ENCODE peak calls at places on chromosomes 5 and 9, in seven cellular contexts. One of them, this sample, is unnamed.
A peak's percentile ranks its signal among the peaks of the same experiment; 100 is the strongest.

GRCh38 chr9:108331596-108331995 is 524.2 kb downstream of the ACTL7B start:
- DNase-seq in H7: no peak
- DNase-seq in tibial nerve: no peak
- DNase-seq in breast epithelium: no peak
- DNase-seq in fibroblast of mammary gland: no peak
- DNase-seq in HCT116: no peak
- DNase-seq in NB4: no peak
- DNase-seq in this sample: no peak

GRCh38 chr5:59716029-59716428 is 177.5 kb downstream of the PDE4D start:
- DNase-seq in H7: no peak
- DNase-seq in tibial nerve: no peak
- DNase-seq in breast epithelium: no peak
- DNase-seq in fibroblast of mammary gland: peak; percentile 16
- DNase-seq in HCT116: no peak
- DNase-seq in NB4: no peak
- DNase-seq in this sample: no peak

GRCh38 chr9:72477862-72478564 is 43.4 kb upstream of the TMC1 start:
- DNase-seq in H7: peak; percentile 25
- DNase-seq in tibial nerve: no peak
- DNase-seq in breast epithelium: no peak
- DNase-seq in fibroblast of mammary gland: peak; percentile 42
- DNase-seq in HCT116: peak; percentile 86
- DNase-seq in NB4: peak; percentile 30
- DNase-seq in this sample: peak; percentile 64

GRCh38 chr9:127182901-127183746 is 60.7 kb upstream of the ANGPTL2 start:
- DNase-seq in H7: no peak
- DNase-seq in tibial nerve: no peak
- DNase-seq in breast epithelium: no peak
- DNase-seq in fibroblast of mammary gland: peak; percentile 61
- DNase-seq in HCT116: no peak
- DNase-seq in NB4: peak; percentile 54
- DNase-seq in this sample: no peak

GRCh38 chr9:90830977-90831376 is 29.4 kb downstream of the SYK start:
- DNase-seq in H7: no peak
- DNase-seq in tibial nerve: no peak
- DNase-seq in breast epithelium: no peak
- DNase-seq in fibroblast of mammary gland: no peak
- DNase-seq in HCT116: no peak
- DNase-seq in NB4: no peak
- DNase-seq in this sample: no peak

GRCh38 chr9:106974341-106974740 is 111.4 kb downstream of the ZNF462 start:
- DNase-seq in H7: no peak
- DNase-seq in tibial nerve: no peak
- DNase-seq in breast epithelium: no peak
- DNase-seq in fibroblast of mammary gland: no peak
- DNase-seq in HCT116: no peak
- DNase-seq in NB4: no peak
- DNase-seq in this sample: no peak

GRCh38 chr9:26971721-26972120 is 15.5 kb downstream of the IFT74 start:
- DNase-seq in H7: no peak
- DNase-seq in tibial nerve: no peak
- DNase-seq in breast epithelium: no peak
- DNase-seq in fibroblast of mammary gland: no peak
- DNase-seq in HCT116: no peak
- DNase-seq in NB4: no peak
- DNase-seq in this sample: no peak

GRCh38 chr9:136820947-136821332 is 13.2 kb downstream of the RABL6 start:
- DNase-seq in H7: no peak
- DNase-seq in tibial nerve: no peak
- DNase-seq in breast epithelium: no peak
- DNase-seq in fibroblast of mammary gland: peak; percentile 18
- DNase-seq in HCT116: no peak
- DNase-seq in NB4: no peak
- DNase-seq in this sample: no peak

GRCh38 chr5:176621661-176622079 is 8.7 kb downstream of the SNCB start:
- DNase-seq in H7: no peak
- DNase-seq in tibial nerve: no peak
- DNase-seq in breast epithelium: no peak
- DNase-seq in fibroblast of mammary gland: no peak
- DNase-seq in HCT116: no peak
- DNase-seq in NB4: peak; percentile 36
- DNase-seq in this sample: no peak

GRCh38 chr9:24832307-24832706 is 286.6 kb upstream of the IZUMO3 start:
- DNase-seq in H7: peak; percentile 8
- DNase-seq in tibial nerve: no peak
- DNase-seq in breast epithelium: no peak
- DNase-seq in fibroblast of mammary gland: peak; percentile 0
- DNase-seq in HCT116: no peak
- DNase-seq in NB4: peak; percentile 2
- DNase-seq in this sample: no peak

GRCh38 chr5:57592236-57592635 is 109.6 kb upstream of the ACTBL2 start:
- DNase-seq in H7: no peak
- DNase-seq in tibial nerve: no peak
- DNase-seq in breast epithelium: no peak
- DNase-seq in fibroblast of mammary gland: peak; percentile 27
- DNase-seq in HCT116: no peak
- DNase-seq in NB4: no peak
- DNase-seq in this sample: no peak

GRCh38 chr5:178428341-178429155 is 161.6 kb downstream of the COL23A1 start:
- DNase-seq in H7: peak; percentile 72
- DNase-seq in tibial nerve: no peak
- DNase-seq in breast epithelium: peak; percentile 82
- DNase-seq in fibroblast of mammary gland: no peak
- DNase-seq in HCT116: no peak
- DNase-seq in NB4: no peak
- DNase-seq in this sample: no peak

GRCh38 chr9:77453857-77454647 is 194.1 kb downstream of the GNA14 start:
- DNase-seq in H7: no peak
- DNase-seq in tibial nerve: no peak
- DNase-seq in breast epithelium: no peak
- DNase-seq in fibroblast of mammary gland: no peak
- DNase-seq in HCT116: no peak
- DNase-seq in NB4: peak; percentile 70
- DNase-seq in this sample: no peak

GRCh38 chr9:109561137-109561536 is 63.0 kb upstream of the PTPN3 start:
- DNase-seq in H7: no peak
- DNase-seq in tibial nerve: no peak
- DNase-seq in breast epithelium: no peak
- DNase-seq in fibroblast of mammary gland: no peak
- DNase-seq in HCT116: no peak
- DNase-seq in NB4: no peak
- DNase-seq in this sample: no peak

GRCh38 chr9:124559871-124560270 is 52.7 kb upstream of the NR5A1 start:
- DNase-seq in H7: no peak
- DNase-seq in tibial nerve: no peak
- DNase-seq in breast epithelium: no peak
- DNase-seq in fibroblast of mammary gland: peak; percentile 6
- DNase-seq in HCT116: no peak
- DNase-seq in NB4: no peak
- DNase-seq in this sample: peak; percentile 24

GRCh38 chr5:111756701-111757581 is at the start of gene NREP:
- DNase-seq in H7: peak; percentile 76
- DNase-seq in tibial nerve: peak; percentile 83
- DNase-seq in breast epithelium: peak; percentile 86
- DNase-seq in fibroblast of mammary gland: peak; percentile 97
- DNase-seq in HCT116: peak; percentile 71
- DNase-seq in NB4: peak; percentile 87
- DNase-seq in this sample: peak; percentile 82

GRCh38 chr5:78004559-78004958 is 228.4 kb upstream of the TBCA start:
- DNase-seq in H7: no peak
- DNase-seq in tibial nerve: no peak
- DNase-seq in breast epithelium: no peak
- DNase-seq in fibroblast of mammary gland: no peak
- DNase-seq in HCT116: no peak
- DNase-seq in NB4: no peak
- DNase-seq in this sample: no peak

GRCh38 chr5:54522080-54522479 is 4.5 kb downstream of the SNX18 start:
- DNase-seq in H7: no peak
- DNase-seq in tibial nerve: no peak
- DNase-seq in breast epithelium: no peak
- DNase-seq in fibroblast of mammary gland: no peak
- DNase-seq in HCT116: no peak
- DNase-seq in NB4: no peak
- DNase-seq in this sample: no peak
- H3K4me3 ChIP-seq in H7: no peak overlapping the region
- H3K4me3 ChIP-seq in tibial nerve: peak overlapping the region; percentile 79
- H3K4me3 ChIP-seq in breast epithelium: peak overlapping the region; percentile 62
- H3K4me3 ChIP-seq in fibroblast of mammary gland: no peak overlapping the region
- H3K4me3 ChIP-seq in HCT116: no peak overlapping the region
- H3K4me3 ChIP-seq in NB4: peak overlapping the region; percentile 22
- H3K4me3 ChIP-seq in this sample: no peak overlapping the region

DNA sequence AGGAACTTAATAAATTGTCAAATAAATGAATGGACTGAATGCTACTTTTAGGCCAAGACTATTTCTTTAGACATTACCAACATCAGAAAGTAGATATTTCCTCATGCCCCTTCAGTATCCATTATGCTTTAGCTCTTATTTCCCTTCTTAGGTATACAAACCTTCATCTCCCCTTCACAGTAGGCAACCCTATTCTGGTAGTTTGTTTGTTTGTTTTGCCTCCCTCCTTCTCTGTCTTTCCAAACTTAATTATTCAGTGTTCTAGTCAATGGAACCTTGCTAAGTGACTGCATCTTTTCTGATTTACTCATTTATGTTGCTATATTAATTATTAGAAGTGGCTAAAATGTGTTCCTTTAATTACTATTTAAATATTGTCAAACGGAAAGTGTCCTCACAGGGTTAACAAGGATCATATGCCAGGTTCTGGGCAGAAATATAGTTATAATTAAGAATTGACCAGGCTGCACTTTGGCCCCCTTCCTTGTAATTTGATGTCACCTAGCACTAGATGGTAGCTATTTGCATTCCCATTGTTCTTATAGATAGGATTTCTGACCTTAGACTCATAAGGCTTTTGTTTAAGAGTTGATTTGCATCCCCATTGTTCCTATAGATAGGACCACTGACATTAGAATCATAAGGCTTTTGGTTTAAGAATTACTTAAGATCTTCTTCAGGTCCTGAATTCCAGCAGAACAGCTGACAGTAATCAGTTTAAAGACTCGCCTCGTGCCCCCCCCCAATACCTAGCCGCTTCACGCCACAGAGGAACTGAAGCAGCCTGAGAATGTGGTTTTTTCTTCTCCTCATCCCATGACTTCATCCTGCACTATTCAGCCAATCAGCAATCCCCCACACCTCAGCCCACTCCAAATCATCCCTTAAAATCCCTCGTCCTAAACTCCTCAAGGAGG is 84.4 kb upstream of the NUDT12 start:
- DNase-seq in H7: peak; percentile 18
- DNase-seq in tibial nerve: no peak
- DNase-seq in breast epithelium: no peak
- DNase-seq in fibroblast of mammary gland: no peak
- DNase-seq in HCT116: no peak
- DNase-seq in NB4: no peak
- DNase-seq in this sample: no peak
- H3K4me3 ChIP-seq in H7: no peak overlapping the region
- H3K4me3 ChIP-seq in tibial nerve: no peak overlapping the region
- H3K4me3 ChIP-seq in breast epithelium: no peak overlapping the region
- H3K4me3 ChIP-seq in fibroblast of mammary gland: no peak overlapping the region
- H3K4me3 ChIP-seq in HCT116: no peak overlapping the region
- H3K4me3 ChIP-seq in NB4: no peak overlapping the region
- H3K4me3 ChIP-seq in this sample: no peak overlapping the region

GRCh38 chr9:133202688-133203453 is 6.2 kb downstream of the OBP2B start:
- DNase-seq in H7: no peak
- DNase-seq in tibial nerve: no peak
- DNase-seq in breast epithelium: peak; percentile 14
- DNase-seq in fibroblast of mammary gland: no peak
- DNase-seq in HCT116: no peak
- DNase-seq in NB4: no peak
- DNase-seq in this sample: no peak

GRCh38 chr9:133200631-133201030 is 8.4 kb downstream of the OBP2B start:
- DNase-seq in H7: peak; percentile 68
- DNase-seq in tibial nerve: no peak
- DNase-seq in breast epithelium: peak; percentile 12
- DNase-seq in fibroblast of mammary gland: no peak
- DNase-seq in HCT116: no peak
- DNase-seq in NB4: no peak
- DNase-seq in this sample: no peak

GRCh38 chr9:133201424-133202144 is 7.5 kb downstream of the OBP2B start:
- DNase-seq in H7: no peak
- DNase-seq in tibial nerve: no peak
- DNase-seq in breast epithelium: peak; percentile 14
- DNase-seq in fibroblast of mammary gland: no peak
- DNase-seq in HCT116: no peak
- DNase-seq in NB4: no peak
- DNase-seq in this sample: no peak

GRCh38 chr9:133202145-133202513 is 6.9 kb downstream of the OBP2B start:
- DNase-seq in H7: no peak
- DNase-seq in tibial nerve: no peak
- DNase-seq in breast epithelium: peak; percentile 4
- DNase-seq in fibroblast of mammary gland: no peak
- DNase-seq in HCT116: no peak
- DNase-seq in NB4: no peak
- DNase-seq in this sample: no peak

DNA sequence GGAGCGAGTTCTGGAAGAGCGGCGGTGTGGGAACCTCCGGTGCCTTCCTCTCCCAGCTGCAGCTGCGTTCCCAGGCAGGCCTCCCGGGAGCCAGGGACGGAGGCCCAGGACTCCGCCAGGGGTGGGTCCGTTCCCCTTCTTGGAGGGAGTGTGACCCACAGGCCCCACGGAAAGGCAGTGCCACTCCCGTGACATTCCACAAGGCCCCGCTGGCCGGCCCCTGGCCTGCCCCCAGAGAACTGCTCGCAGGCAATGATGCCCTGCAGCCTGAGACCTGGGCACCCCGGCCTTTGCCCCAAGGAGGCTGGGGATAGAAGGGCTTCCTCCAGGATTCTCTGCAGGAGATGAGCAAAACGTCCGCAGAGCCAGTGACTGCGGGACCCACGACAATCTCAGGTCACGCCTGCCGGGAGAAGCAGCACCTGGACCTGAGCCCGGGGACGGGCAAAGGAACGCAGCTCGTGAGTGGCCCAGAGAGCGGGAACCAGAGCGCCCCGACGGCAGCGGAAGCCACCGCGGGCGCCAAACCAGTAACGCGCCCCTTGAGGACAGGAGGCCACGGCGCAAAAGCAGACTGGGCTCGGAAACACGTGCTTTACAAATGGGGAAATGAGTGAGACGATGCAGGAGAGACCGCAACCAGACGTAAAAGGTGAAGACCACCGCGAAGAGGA is 9.3 kb downstream of the OBP2B start:
- DNase-seq in H7: peak; percentile 83
- DNase-seq in tibial nerve: no peak
- DNase-seq in breast epithelium: peak; percentile 43
- DNase-seq in fibroblast of mammary gland: peak; percentile 11
- DNase-seq in HCT116: no peak
- DNase-seq in NB4: peak; percentile 81
- DNase-seq in this sample: peak; percentile 41
- H3K4me3 ChIP-seq in H7: no peak overlapping the region
- H3K4me3 ChIP-seq in tibial nerve: peak overlapping the region; percentile 42
- H3K4me3 ChIP-seq in breast epithelium: peak overlapping the region; percentile 35
- H3K4me3 ChIP-seq in fibroblast of mammary gland: no peak overlapping the region
- H3K4me3 ChIP-seq in HCT116: no peak overlapping the region
- H3K4me3 ChIP-seq in NB4: peak overlapping the region; percentile 45
- H3K4me3 ChIP-seq in this sample: peak overlapping the region; percentile 30

DNA sequence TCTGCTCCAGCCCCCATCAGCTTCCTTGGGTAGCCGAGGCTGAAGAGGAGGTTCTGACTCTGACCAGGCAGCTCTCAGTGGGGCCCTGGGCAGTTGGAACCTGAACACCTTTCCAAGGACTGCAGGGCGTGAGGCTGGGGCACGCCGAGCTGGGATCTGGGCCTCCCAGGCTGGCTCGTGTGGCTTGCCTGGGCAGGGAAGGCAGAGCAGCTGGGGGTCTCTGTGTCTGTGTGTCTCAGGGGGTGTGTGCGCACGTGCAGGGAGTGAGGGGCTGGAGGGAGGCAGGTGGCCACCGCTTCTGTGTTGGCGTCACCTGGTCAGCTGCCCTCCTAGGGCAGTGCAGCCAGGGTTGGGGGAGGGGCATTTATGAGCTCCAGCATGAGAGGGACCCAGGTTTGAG is 4.3 kb downstream of the ADAMTSL2 start:
- DNase-seq in H7: no peak
- DNase-seq in tibial nerve: no peak
- DNase-seq in breast epithelium: no peak
- DNase-seq in fibroblast of mammary gland: no peak
- DNase-seq in HCT116: no peak
- DNase-seq in NB4: no peak
- DNase-seq in this sample: no peak
- H3K4me3 ChIP-seq in H7: no peak overlapping the region
- H3K4me3 ChIP-seq in tibial nerve: no peak overlapping the region
- H3K4me3 ChIP-seq in breast epithelium: no peak overlapping the region
- H3K4me3 ChIP-seq in fibroblast of mammary gland: no peak overlapping the region
- H3K4me3 ChIP-seq in HCT116: no peak overlapping the region
- H3K4me3 ChIP-seq in NB4: no peak overlapping the region
- H3K4me3 ChIP-seq in this sample: no peak overlapping the region

This sample was measured in colonic mucosa.